ENCODE peak calls at places on chromosomes 2 and 18, in seven cellular contexts. N is suprapubic skin, L is spleen, J is Panc1, I is transverse colon, U is K562, A is GM23338. Q is an unnamed sample.

GRCh38 chr2:26018184-26018716 is 15.6 kb upstream of the RAB10 start:
- DNase-seq in I (peak; percentile 83), J (peak; percentile 83), U (peak; percentile 86), N (no peak), L (no peak), A (peak; percentile 64), Q (peak; percentile 75)

GRCh38 chr2:123566291-123566946 is 458.7 kb upstream of the CNTNAP5 start:
- DNase-seq in L (no peak), I (no peak), U (no peak), J (no peak), N (no peak), A (peak; percentile 4), Q (no peak)

GRCh38 chr2:71829008-71829407 is 318.7 kb downstream of the CYP26B1 start:
- DNase-seq in I (no peak), J (no peak), L (no peak), U (no peak), A (no peak), N (no peak), Q (no peak)

GRCh38 chr2:163191372-163191771 is 352.8 kb upstream of the KCNH7 start:
- DNase-seq in N (no peak), J (no peak), I (no peak), L (no peak), A (peak; percentile 69), U (peak; percentile 11), Q (no peak)

GRCh38 chr2:181891258-181891965 is at the start of gene ITPRID2:
- DNase-seq in I (peak; percentile 91), A (peak; percentile 87), N (peak; percentile 85), U (peak; percentile 95), J (no peak), L (no peak), Q (peak; percentile 78)

GRCh38 chr2:201950606-201951005 is 83.0 kb upstream of the FZD7 start:
- DNase-seq in A (no peak), I (no peak), J (no peak), U (no peak), N (no peak), L (no peak), Q (no peak)

GRCh38 chr2:205849136-205849535 is 166.8 kb downstream of the NRP2 start:
- DNase-seq in A (no peak), L (no peak), U (no peak), I (no peak), N (no peak), J (no peak), Q (no peak)

GRCh38 chr18:3585656-3586509 is 135.9 kb downstream of the TGIF1 start:
- DNase-seq in L (peak; percentile 91), J (peak; percentile 53), I (peak; percentile 90), U (peak; percentile 98), N (peak; percentile 90), A (peak; percentile 95), Q (peak; percentile 65)

GRCh38 chr18:34493099-34493544 is 217.0 kb upstream of the DTNA start:
- DNase-seq in U (no peak), I (peak; percentile 40), L (peak; percentile 79), A (peak; percentile 88), N (peak; percentile 78), J (no peak), Q (peak; percentile 75)

GRCh38 chr2:15681089-15681885 is 89.6 kb downstream of the DDX1 start:
- DNase-seq in N (no peak), J (no peak), U (no peak), I (no peak), L (no peak), A (no peak), Q (no peak)

GRCh38 chr2:42103829-42104228 is 56.0 kb downstream of the PKDCC start:
- DNase-seq in U (no peak), J (no peak), A (peak; percentile 33), N (no peak), L (no peak), I (no peak), Q (no peak)

GRCh38 chr18:6741290-6741689 is 11.8 kb downstream of the ARHGAP28 start:
- DNase-seq in N (no peak), U (peak; percentile 23), A (no peak), J (peak; percentile 24), I (no peak), L (no peak), Q (no peak)

GRCh38 chr2:229634574-229635185 is 79.7 kb downstream of the DNER start:
- DNase-seq in N (no peak), J (no peak), A (peak; percentile 74), L (no peak), I (no peak), U (no peak), Q (no peak)

GRCh38 chr2:230687498-230687897 is 25.1 kb upstream of the CAB39 start:
- DNase-seq in L (no peak), A (no peak), J (no peak), N (no peak), I (peak; percentile 42), U (no peak), Q (no peak)

GRCh38 chr2:106108351-106108750 is 85.8 kb downstream of the UXS1 start:
- DNase-seq in L (no peak), N (no peak), U (no peak), I (no peak), A (no peak), J (peak; percentile 10), Q (no peak)

GRCh38 chr2:180761224-180761623 is 219.2 kb upstream of the UBE2E3 start:
- DNase-seq in N (no peak), U (no peak), I (no peak), J (no peak), L (no peak), A (peak; percentile 3), Q (no peak)

GRCh38 chr2:100017633-100018032 is 124.8 kb downstream of the AFF3 start:
- DNase-seq in J (no peak), A (no peak), L (no peak), I (no peak), N (no peak), U (no peak), Q (no peak)

GRCh38 chr2:17583166-17583565 is 42.7 kb downstream of the VSNL1 start:
- DNase-seq in A (no peak), J (no peak), I (no peak), N (no peak), L (no peak), U (no peak), Q (no peak)

GRCh38 chr2:17576802-17577201 is 36.3 kb downstream of the VSNL1 start:
- DNase-seq in L (no peak), N (no peak), A (no peak), I (no peak), U (no peak), J (no peak), Q (no peak)

GRCh38 chr2:17578466-17578928 is 38.0 kb downstream of the VSNL1 start:
- DNase-seq in I (no peak), A (no peak), N (no peak), L (no peak), U (no peak), J (no peak), Q (no peak)

GRCh38 chr2:17580319-17580715 is 39.8 kb downstream of the VSNL1 start:
- DNase-seq in U (no peak), I (no peak), A (no peak), L (no peak), N (no peak), J (no peak), Q (no peak)

DNA sequence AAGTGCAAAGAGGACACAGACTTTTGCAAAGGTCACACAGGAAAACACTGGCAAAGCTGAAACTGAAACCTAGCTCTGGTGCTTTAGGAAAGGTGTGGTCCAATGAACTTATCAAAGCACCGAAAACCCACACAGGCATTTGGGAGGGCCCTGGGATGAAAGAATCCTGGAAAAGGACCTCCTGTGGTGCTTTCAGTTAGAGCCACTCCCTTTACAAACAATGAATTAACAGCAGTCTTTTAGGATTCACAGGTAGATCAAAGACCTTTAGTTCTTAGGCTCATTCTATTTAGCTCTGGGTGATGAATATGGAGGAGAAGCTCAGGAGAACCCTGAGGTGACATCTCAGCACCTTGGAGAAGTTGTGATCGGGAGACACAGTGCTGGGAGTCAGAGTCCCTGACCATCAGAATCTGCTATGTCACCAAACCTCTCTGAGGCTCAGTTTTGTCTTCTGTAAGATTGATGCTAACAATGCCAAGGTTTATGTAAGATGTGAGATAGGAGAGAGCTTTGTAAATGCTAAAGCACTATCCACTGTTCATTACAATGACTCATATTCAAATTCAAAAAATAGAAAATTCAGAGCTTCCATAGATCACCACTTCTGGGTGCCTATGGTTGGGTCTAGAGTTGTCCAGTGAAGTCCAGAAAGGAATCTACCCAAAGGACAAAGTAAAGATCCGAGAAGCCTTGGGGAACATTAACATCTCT is 39.3 kb downstream of the VSNL1 start:
- DNase-seq in A (peak; percentile 84), N (no peak), L (no peak), U (no peak), I (peak; percentile 39), J (no peak), Q (no peak)
- TF ChIP-seq POLR2AphosphoS5 in A (no peak), N (no peak), L (no peak), U (no peak), I (no peak), J (no peak), Q (no peak)

DNA sequence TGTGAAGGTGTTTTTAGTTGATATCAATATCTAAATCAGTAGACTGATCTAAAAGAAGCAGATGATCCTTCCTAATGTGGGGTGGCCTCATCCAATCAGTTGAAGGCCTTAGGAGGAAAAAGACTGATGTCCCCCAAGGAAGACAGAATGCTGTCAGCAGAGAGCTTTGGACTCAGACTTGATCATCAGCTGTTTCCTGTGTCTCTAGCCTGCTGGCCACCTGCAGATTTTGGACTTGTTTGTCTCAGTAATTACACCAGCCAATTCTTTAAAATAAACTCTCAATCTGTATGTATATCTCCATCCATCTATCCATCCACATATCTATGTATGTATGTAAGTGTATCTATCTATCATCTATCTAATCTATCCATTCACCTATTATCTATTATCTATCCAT is 301.3 kb downstream of the LPIN1 start:
- DNase-seq in U (no peak), N (no peak), L (no peak), A (no peak), I (no peak), J (no peak), Q (no peak)
- TF ChIP-seq CTCF in U (no peak), N (no peak), L (no peak), A (no peak), I (no peak), J (no peak), Q (no peak)

GRCh38 chr2:121151311-121152109 is 133.5 kb downstream of the TFCP2L1 start:
- DNase-seq in N (no peak), L (no peak), U (no peak), A (no peak), I (peak; percentile 88), J (no peak), Q (peak; percentile 65)
- TF ChIP-seq POLR2AphosphoS5 in N (no peak), L (no peak), U (no peak), A (no peak), I (peak; percentile 33), J (no peak), Q (no peak)

DNA sequence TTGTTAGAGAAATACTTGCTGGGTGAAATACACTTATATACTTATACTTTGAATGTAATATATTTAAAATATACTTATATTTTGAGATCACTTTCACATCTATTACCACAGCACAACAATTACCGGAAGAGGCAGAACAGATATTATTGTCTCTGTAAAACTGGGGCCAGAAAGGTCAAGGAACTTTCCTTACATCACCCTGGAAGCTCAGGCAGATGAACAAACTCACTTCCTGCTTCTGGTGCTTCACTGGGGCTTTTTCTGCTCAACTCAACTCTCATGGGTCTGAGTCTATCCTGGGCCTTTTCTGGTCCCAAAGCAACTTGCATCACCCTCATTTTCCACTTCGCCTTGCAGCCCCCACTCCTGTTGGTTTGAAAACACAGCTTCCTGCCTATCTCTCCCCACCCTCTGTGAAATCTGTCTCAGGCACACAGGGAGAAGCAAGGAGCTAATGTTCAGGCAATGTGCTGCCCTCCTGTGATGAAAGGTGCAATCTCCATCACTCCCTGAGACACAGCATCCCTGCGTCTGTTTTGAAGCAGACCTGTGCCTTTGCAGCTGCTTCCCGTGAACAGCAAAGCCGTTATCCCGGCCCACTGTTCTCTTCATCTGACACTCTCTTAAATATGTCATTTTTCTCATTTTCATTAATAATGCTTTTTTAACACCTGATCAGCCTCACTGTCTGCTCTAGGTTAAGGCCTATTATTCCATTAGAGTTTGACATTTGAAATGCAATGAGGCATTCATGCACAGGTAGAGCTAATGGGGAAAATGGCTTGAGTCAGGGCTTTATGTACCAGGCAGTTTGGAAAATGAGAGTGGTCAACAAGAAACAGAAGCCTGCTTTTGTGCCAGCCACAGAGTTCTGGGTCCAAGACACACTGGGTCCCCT is 251.9 kb upstream of the CHAC2 start:
- DNase-seq in N (no peak), I (no peak), L (no peak), U (peak; percentile 4), A (peak; percentile 52), J (no peak), Q (no peak)
- TF ChIP-seq CTCF in N (no peak), I (no peak), L (no peak), U (no peak), A (peak; percentile 26), J (no peak), Q (no peak)